ENCODE peak calls at places on chromosomes 13 and 19, in four cellular contexts. H, J, Q and G are unnamed samples.

GRCh38 chr19:51503891-51504290 is 2.3 kb upstream of the SIGLEC12 start:
- DNase-seq in H (no peak), J (no peak), Q (no peak), G (no peak)

GRCh38 chr19:42657551-42657950 is 62.8 kb upstream of the CEACAM8 start:
- DNase-seq in H (no peak), J (no peak), Q (no peak), G (no peak)

GRCh38 chr13:21328836-21329477 is 130.1 kb downstream of the ZDHHC20 start:
- DNase-seq in H (no peak), J (no peak), Q (no peak), G (no peak)

GRCh38 chr13:37427843-37428494 is 170.6 kb downstream of the POSTN start:
- DNase-seq in H (no peak), J (no peak), Q (no peak), G (no peak)

GRCh38 chr19:42531313-42531712 is 3.0 kb upstream of the CEACAM1 start:
- DNase-seq in H (no peak), J (no peak), Q (no peak), G (no peak)

GRCh38 chr19:33171222-33171795 is 22.8 kb upstream of the LRP3 start:
- DNase-seq in H (no peak), J (no peak), Q (no peak), G (no peak)

GRCh38 chr13:30847697-30848307 is 58.3 kb upstream of the MEDAG start:
- DNase-seq in H (no peak), J (no peak), Q (no peak), G (no peak)

GRCh38 chr13:60617863-60618733 is 221.1 kb downstream of the TDRD3 start:
- DNase-seq in H (no peak), J (no peak), Q (no peak), G (no peak)

GRCh38 chr13:52348983-52349780 is 56.8 kb downstream of the THSD1 start:
- DNase-seq in H (no peak), J (no peak), Q (no peak), G (no peak)

GRCh38 chr13:75818181-75819110 is 182.3 kb downstream of the LMO7 start:
- DNase-seq in H (no peak), J (no peak), Q (no peak), G (no peak)